ENCODE peak calls at places on chromosome 1, in seven cellular contexts. B is RWPE1, Q is hepatocyte, Z is HL-60, J is Calu3, V is NB4, U is cardiac fibroblast. C is an unnamed sample.
A peak's percentile ranks its signal among the peaks of the same experiment; 100 is the strongest.

GRCh38 chr1:245604979-245605378 is 450.2 kb downstream of the KIF26B start:
- DNase-seq in U (peak; percentile 23), B (no peak), Q (no peak), J (no peak), Z (no peak), V (peak; percentile 28), C (no peak)

GRCh38 chr1:194084755-194085154 is 898.3 kb upstream of the B3GALT2 start:
- DNase-seq in J (no peak), B (no peak), U (no peak), Z (no peak), V (no peak), Q (no peak), C (no peak)

GRCh38 chr1:219924348-219924747 is 4.0 kb downstream of the SLC30A10 start:
- DNase-seq in V (no peak), J (no peak), U (no peak), Q (peak; percentile 42), B (no peak), Z (no peak), C (no peak)

GRCh38 chr1:23217421-23218115 is at the start of gene HTR1D:
- DNase-seq in V (no peak), B (no peak), J (peak; percentile 26), U (no peak), Q (peak; percentile 42), Z (no peak), C (peak; percentile 70)

GRCh38 chr1:61844006-61844405 is 101.7 kb downstream of the PATJ start:
- DNase-seq in V (no peak), Z (no peak), U (peak; percentile 57), J (no peak), Q (no peak), B (no peak), C (no peak)

GRCh38 chr1:231934797-231935196 is 308.2 kb downstream of the DISC1 start:
- DNase-seq in Z (no peak), Q (peak; percentile 48), U (no peak), J (no peak), B (peak; percentile 20), V (no peak), C (no peak)

GRCh38 chr1:219478811-219479210 is 134.1 kb downstream of the ZC3H11B start:
- DNase-seq in U (no peak), V (no peak), B (no peak), Q (no peak), Z (no peak), J (no peak), C (no peak)

GRCh38 chr1:107536266-107536665 is 395.4 kb downstream of the NTNG1 start:
- DNase-seq in V (no peak), Q (no peak), Z (no peak), B (peak; percentile 71), J (no peak), U (no peak), C (no peak)

GRCh38 chr1:155323729-155324040 is 3.0 kb downstream of the RUSC1 start:
- DNase-seq in Z (peak; percentile 71), Q (peak; percentile 94), B (peak; percentile 92), V (peak; percentile 91), J (peak; percentile 95), U (peak; percentile 94), C (peak; percentile 83)

GRCh38 chr1:89791064-89791721 is 29.6 kb upstream of the LRRC8D start:
- DNase-seq in Q (no peak), U (no peak), J (no peak), Z (no peak), B (no peak), V (no peak), C (no peak)

GRCh38 chr1:245025525-245025924 is 129.3 kb upstream of the KIF26B start:
- DNase-seq in B (no peak), J (no peak), V (no peak), Z (no peak), U (no peak), Q (no peak), C (no peak)

GRCh38 chr1:155776414-155776813 is 80.6 kb downstream of the GON4L start:
- DNase-seq in U (peak; percentile 41), Q (no peak), V (peak; percentile 72), B (no peak), Z (peak; percentile 8), J (no peak), C (no peak)

GRCh38 chr1:3670823-3671251 is 18.5 kb downstream of the TP73 start:
- DNase-seq in J (no peak), U (no peak), Z (no peak), V (no peak), B (no peak), Q (no peak), C (no peak)

GRCh38 chr1:51928896-51929295 is 50.4 kb upstream of the NRDC start:
- DNase-seq in Q (no peak), V (no peak), U (no peak), J (no peak), B (no peak), Z (no peak), C (no peak)
- TF ChIP-seq CTCF in Q (no peak), V (no peak), U (no peak), J (no peak), B (no peak), Z (no peak), C (no peak)

DNA sequence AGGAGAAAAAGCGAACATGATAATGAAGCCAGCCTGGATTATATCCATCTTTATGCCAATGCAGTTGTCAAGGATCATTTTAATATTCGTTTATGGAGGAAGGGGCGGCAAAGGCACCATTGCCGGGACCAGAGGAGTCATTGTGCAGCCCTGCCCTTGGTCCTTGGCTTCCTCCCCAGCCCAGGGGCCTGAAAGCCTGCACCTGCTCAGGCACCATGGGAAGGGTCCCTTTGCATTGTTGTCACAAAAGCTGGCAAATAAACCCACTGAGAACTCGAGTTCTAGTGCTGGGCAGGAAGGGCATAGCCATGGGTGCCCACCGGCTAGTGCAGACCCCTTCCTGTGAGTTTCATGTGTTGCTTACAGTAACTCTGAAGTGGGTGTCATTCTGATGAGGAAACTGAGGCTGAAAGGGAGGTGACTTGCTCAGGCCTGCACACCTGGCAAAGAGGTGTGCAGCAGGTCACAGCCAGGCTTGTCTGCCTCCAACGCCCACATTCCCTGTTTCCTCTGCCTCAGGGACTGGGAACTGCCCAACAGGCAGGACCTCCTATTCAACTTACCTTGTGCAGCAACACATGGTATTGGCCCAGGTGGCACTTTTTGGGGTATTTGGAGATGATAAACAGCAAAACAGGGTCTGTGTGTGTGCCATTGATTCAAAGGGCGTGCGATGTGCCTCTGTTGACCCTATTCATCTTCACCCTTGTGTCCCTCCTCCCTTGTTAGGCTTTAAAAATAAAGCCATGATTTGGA is 84.6 kb downstream of the MAN1C1 start:
- DNase-seq in B (no peak), Z (no peak), U (no peak), V (no peak), J (no peak), Q (no peak), C (no peak)
- TF ChIP-seq CTCF in B (no peak), Z (no peak), U (no peak), V (no peak), J (no peak), Q (no peak), C (no peak)

DNA sequence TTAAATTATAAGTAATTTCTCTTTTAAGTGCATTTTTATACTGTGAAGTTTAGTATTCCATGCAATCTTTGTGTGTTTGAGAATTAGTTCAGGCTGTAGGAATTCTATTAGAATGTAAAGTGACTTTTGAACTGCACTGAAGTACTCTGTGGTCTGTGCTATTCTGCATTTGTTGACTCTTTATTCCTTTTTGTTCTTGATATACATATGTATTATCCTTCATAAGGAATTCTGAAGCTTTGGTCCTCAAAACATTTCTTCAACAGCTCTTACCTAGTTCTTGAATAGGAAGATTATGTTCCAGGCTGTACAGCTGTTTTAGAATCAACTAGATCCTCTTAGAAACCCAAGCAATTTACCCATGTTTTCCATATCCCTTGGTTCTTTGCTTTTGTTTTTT is 158.0 kb downstream of the HS2ST1 start:
- DNase-seq in U (no peak), B (no peak), J (no peak), V (no peak), Z (no peak), Q (no peak), C (no peak)
- TF ChIP-seq CTCF in U (no peak), B (no peak), J (no peak), V (no peak), Z (no peak), Q (no peak), C (no peak)

DNA sequence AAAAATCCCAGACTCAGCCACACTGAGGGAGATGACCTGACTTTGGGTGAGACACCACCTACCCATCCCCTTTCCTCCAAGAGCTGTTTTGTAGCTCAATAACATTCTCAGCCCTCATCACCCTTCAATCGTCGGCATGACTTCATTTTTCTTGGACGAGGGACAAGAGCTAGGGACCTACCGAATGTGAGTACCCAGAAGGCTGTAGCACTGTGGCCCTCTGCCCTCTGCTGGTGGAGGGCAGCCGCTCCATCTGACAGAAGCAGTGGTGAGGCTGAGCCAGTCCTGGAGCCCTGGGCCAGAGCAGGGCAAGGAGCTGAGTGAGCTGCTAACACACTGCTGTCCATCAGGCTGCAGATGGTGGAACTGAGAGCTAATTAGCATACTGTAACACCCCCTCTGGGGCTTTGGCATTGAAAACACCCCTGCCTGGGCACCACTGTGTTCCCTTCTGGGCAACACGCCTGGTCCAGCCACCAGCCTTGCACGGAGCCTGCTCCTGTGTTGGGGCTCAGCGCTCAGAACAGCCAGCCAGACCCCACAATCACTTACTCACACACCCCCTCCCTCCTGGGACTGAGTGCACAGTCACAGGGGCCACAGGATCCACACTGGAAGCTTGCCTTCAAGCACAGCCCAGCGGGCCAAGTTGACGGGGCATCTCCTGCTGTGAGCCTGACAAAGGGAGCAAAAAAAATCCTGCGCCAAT is 18.3 kb upstream of the ALPL start:
- DNase-seq in Q (peak; percentile 80), Z (no peak), J (peak; percentile 34), B (no peak), V (peak; percentile 55), U (peak; percentile 85), C (no peak)
- TF ChIP-seq CTCF in Q (peak; percentile 73), Z (peak; percentile 29), J (peak; percentile 36), B (peak; percentile 34), V (peak; percentile 35), U (peak; percentile 87), C (no peak)

GRCh38 chr1:8423134-8423701 is 105.3 kb downstream of the SLC45A1 start:
- DNase-seq in V (no peak), B (peak; percentile 42), Q (peak; percentile 16), J (no peak), Z (no peak), U (peak; percentile 22), C (no peak)

GRCh38 chr1:8425150-8425780 is 107.4 kb downstream of the SLC45A1 start:
- DNase-seq in B (no peak), V (no peak), J (no peak), U (no peak), Q (no peak), Z (no peak), C (no peak)

GRCh38 chr1:8422439-8423133 is 104.7 kb downstream of the SLC45A1 start:
- DNase-seq in Z (no peak), V (no peak), J (no peak), B (peak; percentile 30), Q (peak; percentile 40), U (peak; percentile 45), C (peak; percentile 35)

GRCh38 chr1:8424539-8425116 is 106.7 kb downstream of the SLC45A1 start:
- DNase-seq in J (peak; percentile 44), U (peak; percentile 37), V (peak; percentile 54), Z (peak; percentile 72), Q (peak; percentile 84), B (peak; percentile 38), C (no peak)

GRCh38 chr1:8423702-8424538 is 106.0 kb downstream of the SLC45A1 start:
- DNase-seq in U (peak; percentile 59), J (peak; percentile 36), Q (peak; percentile 85), Z (peak; percentile 45), V (peak; percentile 41), B (peak; percentile 48), C (peak; percentile 88)
- TF ChIP-seq CTCF in U (no peak), J (no peak), Q (peak; percentile 3), Z (no peak), V (no peak), B (no peak), C (no peak)

C was measured in nephron progenitor cell.